ENCODE peak calls at places on chromosome 4, in five cellular contexts. Z is body of pancreas, S is ascending aorta, G is PC-9, C is left ventricle myocardium inferior. H is an unnamed sample.

GRCh38 chr4:147157860-147158701 is 212.4 kb upstream of the TTC29 start:
- DNase-seq in Z (no peak), G (no peak), C (peak), S (no peak), H (no peak)

GRCh38 chr4:80036949-80037348 is 36.1 kb downstream of the ANTXR2 start:
- DNase-seq in G (no peak), Z (no peak), S (no peak), C (no peak), H (no peak)

GRCh38 chr4:76883147-76883546 is 14.8 kb downstream of the SOWAHB start:
- DNase-seq in G (no peak), S (no peak), C (no peak), Z (no peak), H (no peak)

GRCh38 chr4:153620352-153620751 is 63.7 kb upstream of the TLR2 start:
- DNase-seq in Z (no peak), S (no peak), G (no peak), C (no peak), H (no peak)

GRCh38 chr4:15470149-15470520 is 453 bp downstream of the CC2D2A start:
- DNase-seq in C (no peak), S (no peak), Z (no peak), G (no peak), H (no peak)

GRCh38 chr4:102404551-102404969 is 59.3 kb upstream of the SLC39A8 start:
- DNase-seq in C (no peak), Z (no peak), G (no peak), S (no peak), H (no peak)

GRCh38 chr4:106266201-106266600 is 49.8 kb downstream of the TBCK start:
- DNase-seq in G (no peak), C (no peak), S (no peak), Z (no peak), H (no peak)

GRCh38 chr4:84916233-84916632 is 50.3 kb downstream of the WDFY3 start:
- DNase-seq in S (no peak), Z (no peak), C (no peak), G (no peak), H (no peak)

GRCh38 chr4:186728631-186729271 is 5.1 kb upstream of the FAT1 start:
- DNase-seq in C (no peak), S (no peak), G (peak), Z (no peak), H (no peak)

DNA sequence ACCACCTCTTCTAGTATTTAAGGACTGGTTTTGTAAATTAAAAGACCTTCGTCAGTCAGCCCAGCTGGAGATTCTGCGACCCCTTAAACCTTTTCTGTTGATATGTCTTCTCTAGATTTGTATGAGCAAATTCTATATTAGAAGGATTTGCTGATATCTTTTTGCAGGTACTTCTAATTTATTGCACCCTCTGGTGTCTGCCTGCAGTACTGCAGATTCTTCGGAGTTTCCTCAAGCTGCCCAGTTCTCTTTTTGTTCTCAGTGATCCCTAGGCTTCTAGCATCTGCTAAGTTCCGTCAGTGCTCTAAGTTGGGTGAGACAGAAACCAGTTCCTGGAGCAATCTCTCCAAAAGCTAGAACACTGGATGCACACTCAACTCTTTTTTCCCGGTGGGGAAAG is 545.2 kb downstream of the C4orf33 start:
- DNase-seq in G (no peak), S (no peak), Z (peak), C (peak), H (peak)
- TF ChIP-seq CTCF in G (peak), S (peak), Z (peak), C (peak), H (peak)

DNA sequence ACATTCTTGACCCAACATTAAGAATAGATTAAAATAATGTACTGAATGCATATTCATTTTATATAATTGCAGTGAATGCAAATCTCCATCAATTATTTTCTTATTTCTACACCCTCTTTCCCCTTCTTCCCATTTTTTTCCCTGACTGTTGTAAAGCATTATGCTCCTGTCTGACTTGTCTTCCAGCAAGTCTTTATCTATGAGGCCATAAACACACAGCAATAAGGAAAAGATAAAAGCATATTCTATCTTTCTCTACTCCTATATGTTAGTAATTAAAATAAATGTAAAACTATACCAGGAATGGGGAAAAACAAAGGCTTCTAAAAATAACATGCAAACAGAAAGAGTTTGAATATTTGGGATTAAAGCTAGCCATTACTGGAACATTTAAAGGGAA is 471.6 kb upstream of the HS3ST1 start:
- DNase-seq in C (no peak), G (no peak), S (no peak), Z (no peak), H (no peak)
- H3K27ac ChIP-seq in C (no peak), G (no peak), S (no peak), Z (no peak), H (no peak)

GRCh38 chr4:169615467-169616106 is 3.2 kb upstream of the NEK1 start:
- DNase-seq in Z (no peak), C (no peak), S (no peak), G (no peak), H (no peak)

GRCh38 chr4:169617306-169617705 is 3.1 kb upstream of the CLCN3 start:
- DNase-seq in C (no peak), G (no peak), S (no peak), Z (no peak), H (no peak)

GRCh38 chr4:169611991-169612868 is at the start of gene NEK1:
- DNase-seq in S (peak), C (peak), G (peak), Z (peak), H (peak)

GRCh38 chr4:169611157-169611556 is 1.2 kb downstream of the NEK1 start:
- DNase-seq in S (no peak), C (no peak), Z (no peak), G (no peak), H (no peak)

GRCh38 chr4:169612869-169613859 is 781 bp upstream of the NEK1 start:
- DNase-seq in G (peak), C (peak), S (peak), Z (peak), H (peak)
- TF ChIP-seq CTCF in G (peak), C (peak), S (peak), Z (peak), H (peak)

DNA sequence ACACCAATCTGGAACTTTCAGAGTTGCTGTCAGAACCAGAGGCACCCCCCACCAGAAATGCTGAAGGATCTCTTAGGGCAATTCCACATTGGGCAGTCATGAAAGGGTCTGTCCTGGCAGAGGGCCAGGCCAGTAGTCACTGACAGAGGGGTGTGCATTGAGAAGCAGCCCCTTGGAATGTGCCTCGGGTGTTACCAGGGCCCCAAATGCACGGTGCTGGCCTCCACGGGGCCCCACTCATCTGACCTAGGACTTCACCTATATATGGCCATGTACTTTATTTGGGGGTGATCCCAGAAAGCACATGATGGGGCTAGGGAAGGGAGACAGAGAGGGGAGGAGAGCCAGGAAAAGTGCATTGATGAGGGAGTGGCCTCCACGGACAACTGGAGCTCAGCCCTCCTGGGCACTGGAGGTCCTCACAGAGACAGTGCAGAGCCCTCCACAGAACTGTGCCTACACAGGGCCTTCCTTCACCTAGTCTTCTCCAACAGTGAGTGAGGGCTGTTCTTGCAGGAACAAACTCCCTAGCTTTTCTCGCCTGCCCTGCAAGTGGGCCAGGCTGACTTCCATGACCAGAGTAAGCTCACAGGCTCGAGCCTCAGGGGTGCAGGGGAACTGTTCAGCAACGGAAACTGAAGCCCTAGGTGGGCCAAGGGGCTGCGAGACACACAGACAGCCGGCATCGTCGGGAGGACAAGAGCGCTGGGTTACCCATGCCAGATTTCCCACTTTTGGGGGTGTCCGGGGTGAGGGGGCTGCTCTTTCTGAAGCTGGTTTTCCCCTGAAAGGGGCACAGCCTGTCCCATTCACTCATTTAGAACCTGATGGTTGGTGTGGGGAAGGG is 136.2 kb downstream of the HMX1 start:
- DNase-seq in G (no peak), Z (no peak), S (no peak), C (no peak), H (no peak)
- H3K27ac ChIP-seq in G (no peak), Z (no peak), S (no peak), C (no peak), H (no peak)

GRCh38 chr4:46270986-46271596 is 118.8 kb downstream of the GABRA2 start:
- DNase-seq in G (no peak), S (no peak), C (no peak), Z (no peak), H (no peak)
- TF ChIP-seq CTCF in G (peak), S (peak), C (peak), Z (peak), H (no peak)

H was measured in CD4-positive, alpha-beta T cell.